ENCODE peak calls at places on chromosomes 5 and 9, in ten cellular contexts. T is heart right ventricle, F is lower lobe of right lung, R is fibroblast of lung, N is testis, E is HepG2, A is iPS DF 6.9, M is SJSA1, V is endodermal cell, B is ovary. S is an unnamed sample.

GRCh38 chr5:148297695-148298094 is 14.5 kb upstream of the SPINK7 start:
- DNase-seq in N (no peak), V (peak; percentile 42), E (no peak), B (no peak), A (no peak), F (no peak), R (no peak), M (no peak), T (no peak), S (no peak)

GRCh38 chr5:5424736-5425135 is 2.3 kb downstream of the ICE1 start:
- DNase-seq in R (no peak), V (no peak), F (no peak), A (no peak), B (no peak), E (no peak), N (no peak), T (no peak), M (peak; percentile 40), S (no peak)

GRCh38 chr9:34451545-34451944 is 6.8 kb downstream of the FAM219A start:
- DNase-seq in R (peak; percentile 2), N (no peak), T (no peak), M (no peak), A (no peak), V (no peak), F (no peak), B (no peak), E (no peak), S (no peak)

GRCh38 chr5:143733635-143734341 is 78.2 kb upstream of the HMHB1 start:
- DNase-seq in N (no peak), M (no peak), A (no peak), F (no peak), R (no peak), B (no peak), V (no peak), E (no peak), T (no peak), S (no peak)

GRCh38 chr9:108562176-108562575 is 293.6 kb downstream of the ACTL7B start:
- DNase-seq in R (no peak), T (no peak), V (no peak), N (no peak), E (no peak), B (no peak), A (no peak), M (no peak), F (no peak), S (no peak)

GRCh38 chr5:146947181-146947941 is 68.8 kb upstream of the PPP2R2B start:
- DNase-seq in F (no peak), B (no peak), M (no peak), R (no peak), E (no peak), T (no peak), N (peak; percentile 25), A (peak; percentile 29), V (peak; percentile 74), S (peak; percentile 4)

GRCh38 chr5:124660229-124661093 is 86.0 kb downstream of the ZNF608 start:
- DNase-seq in R (peak; percentile 65), V (peak; percentile 70), A (no peak), B (no peak), T (no peak), N (peak; percentile 24), F (no peak), M (peak; percentile 90), E (no peak), S (no peak)

GRCh38 chr9:137482094-137482781 is 23.1 kb upstream of the NSMF start:
- DNase-seq in M (peak; percentile 50), V (no peak), T (peak; percentile 24), A (no peak), R (peak; percentile 74), E (peak; percentile 31), N (peak; percentile 69), F (peak; percentile 68), B (peak; percentile 68), S (no peak)

GRCh38 chr9:131577005-131578000 is 32.0 kb downstream of the PRRT1B start:
- DNase-seq in R (no peak), B (no peak), T (no peak), F (no peak), A (no peak), M (no peak), E (no peak), V (peak; percentile 46), N (no peak), S (no peak)

GRCh38 chr5:99000878-99001277 is 72.1 kb upstream of the CHD1 start:
- DNase-seq in R (peak; percentile 76), M (no peak), T (no peak), B (no peak), F (no peak), N (no peak), V (no peak), E (no peak), A (no peak), S (no peak)

GRCh38 chr5:1800470-1801060 is 642 bp upstream of the NDUFS6 start:
- DNase-seq in A (no peak), T (no peak), E (peak; percentile 25), V (no peak), F (no peak), N (no peak), M (peak; percentile 28), R (peak; percentile 20), B (peak; percentile 44), S (peak; percentile 62)

GRCh38 chr5:98769006-98769255 is 4.5 kb upstream of the RGMB start:
- DNase-seq in F (peak; percentile 56), T (peak; percentile 55), V (peak; percentile 89), R (no peak), E (no peak), M (no peak), A (no peak), B (no peak), N (no peak), S (no peak)

GRCh38 chr5:88675758-88676636 is 207.0 kb downstream of the MEF2C start:
- DNase-seq in M (peak; percentile 84), N (no peak), B (peak; percentile 48), V (peak; percentile 92), E (no peak), A (no peak), T (no peak), R (peak; percentile 53), F (no peak), S (no peak)

GRCh38 chr5:42005561-42006153 is 80.6 kb downstream of the FBXO4 start:
- DNase-seq in A (no peak), B (no peak), E (peak; percentile 6), M (peak; percentile 11), T (no peak), V (no peak), F (no peak), N (no peak), R (peak; percentile 49), S (no peak)

GRCh38 chr9:82504620-82505019 is 516.0 kb downstream of the SPATA31D1 start:
- DNase-seq in A (no peak), V (peak; percentile 64), F (no peak), T (no peak), N (no peak), R (no peak), B (no peak), M (no peak), E (no peak), S (no peak)

GRCh38 chr9:133750927-133751649 is 12.9 kb upstream of the SARDH start:
- DNase-seq in M (no peak), A (no peak), B (no peak), V (no peak), E (no peak), F (no peak), N (peak; percentile 7), R (no peak), T (no peak), S (no peak)

GRCh38 chr5:173529861-173530260 is 86.6 kb downstream of the BOD1 start:
- DNase-seq in F (no peak), T (no peak), N (no peak), V (no peak), E (no peak), A (no peak), R (no peak), B (no peak), M (no peak), S (no peak)

GRCh38 chr5:180673371-180674252 is 24.2 kb upstream of the FLT4 start:
- DNase-seq in A (no peak), E (no peak), F (no peak), N (peak; percentile 54), R (no peak), M (no peak), V (peak; percentile 74), B (no peak), T (no peak), S (no peak)
- H3K4me3 ChIP-seq in A (peak overlapping the region; percentile 30), E (no peak overlapping the region), F (peak overlapping the region; percentile 25), N (peak overlapping the region; percentile 31), R (no peak overlapping the region), M (no peak overlapping the region), V (peak overlapping the region; percentile 62), B (no peak overlapping the region), T (no peak overlapping the region), S (peak overlapping the region; percentile 39)

GRCh38 chr9:15831384-15831783 is 278.5 kb downstream of the CCDC171 start:
- DNase-seq in F (no peak), V (no peak), A (no peak), E (no peak), M (no peak), N (no peak), T (no peak), B (no peak), R (peak; percentile 2), S (no peak)
- H3K9me3 ChIP-seq in F (no peaks in the 10 kb centered on the region), V (no peaks in the 10 kb centered on the region), A (no peaks in the 10 kb centered on the region), E (no peaks in the 10 kb centered on the region), M (no peaks in the 10 kb centered on the region), N (no peaks in the 10 kb centered on the region), T (no peaks in the 10 kb centered on the region), B (no peaks in the 10 kb centered on the region), R (no peaks in the 10 kb centered on the region), S (no peaks in the 10 kb centered on the region)

GRCh38 chr9:86043586-86043985 is 55.8 kb downstream of the GOLM1 start:
- DNase-seq in A (no peak), M (no peak), B (no peak), T (no peak), N (no peak), V (no peak), R (no peak), F (no peak), E (no peak), S (no peak)

GRCh38 chr9:86042226-86042625 is 57.1 kb downstream of the GOLM1 start:
- DNase-seq in R (no peak), V (no peak), B (no peak), F (no peak), M (no peak), T (no peak), E (no peak), A (no peak), N (no peak), S (no peak)

GRCh38 chr9:86043999-86044398 is 55.4 kb downstream of the GOLM1 start:
- DNase-seq in F (no peak), R (peak; percentile 11), E (peak; percentile 16), M (no peak), B (no peak), T (no peak), N (peak; percentile 36), V (peak; percentile 81), A (no peak), S (no peak)

GRCh38 chr9:86041331-86041741 is 58.0 kb downstream of the GOLM1 start:
- DNase-seq in A (no peak), R (peak; percentile 71), M (no peak), N (no peak), E (no peak), B (no peak), V (no peak), T (no peak), F (no peak), S (no peak)

GRCh38 chr9:86040281-86041155 is 58.8 kb downstream of the GOLM1 start:
- DNase-seq in N (no peak), B (no peak), T (no peak), V (no peak), E (no peak), F (no peak), M (no peak), A (no peak), R (no peak), S (no peak)
- H3K4me3 ChIP-seq in N (no peak overlapping the region), B (no peak overlapping the region), T (no peak overlapping the region), V (no peak overlapping the region), E (no peak overlapping the region), F (no peak overlapping the region), M (no peak overlapping the region), A (no peak overlapping the region), R (no peak overlapping the region), S (no peak overlapping the region)

GRCh38 chr9:111542497-111543254 is 17.7 kb downstream of the ZNF483 start:
- DNase-seq in F (no peak), E (no peak), B (no peak), T (no peak), M (no peak), N (no peak), R (peak; percentile 5), V (no peak), A (no peak), S (no peak)
- H3K9me3 ChIP-seq in F (peaks cover 99% of the 10 kb centered on the region), E (peaks cover 92% of the 10 kb centered on the region), B (peaks cover 16% of the 10 kb centered on the region), T (peaks cover 100% of the 10 kb centered on the region), M (peaks cover 16% of the 10 kb centered on the region), N (no peaks in the 10 kb centered on the region), R (no peaks in the 10 kb centered on the region), V (peaks cover 100% of the 10 kb centered on the region), A (peaks cover 24% of the 10 kb centered on the region), S (peaks cover 17% of the 10 kb centered on the region)